ENCODE peak calls at places on chromosomes 5 and 9, in six cellular contexts. V is activated naive CD8-positive, alpha-beta T cell treated with anti-CD3 and anti-CD28 coated beads, Interleukin-2, amount 50 U/mL, for 24 hours; F is PC-3; W is naive thymus-derived CD8-positive, alpha-beta T cell; H is upper lobe of right lung; M is stimulated activated effector memory CD8-positive, alpha-beta T cell treated with anti-CD3 and anti-CD28 coated beads, Interleukin-12 subunit alpha, Interleukin-12 subunit beta, amount 100 ng/mL, for 72 hours. Y is an unnamed sample.

GRCh38 chr5:10354048-10354872 is 765 bp downstream of the MARCHF6 start:
- ATAC-seq in V (no peak), F (peak; percentile 21), W (peak; percentile 6), H (peak; percentile 3), M (peak; percentile 35), Y (no peak)

GRCh38 chr5:1251678-1252580 is 26.7 kb downstream of the SLC6A18 start:
- ATAC-seq in V (no peak), F (no peak), W (no peak), H (no peak), M (no peak), Y (no peak)

GRCh38 chr9:134128727-134129679 is 6.9 kb upstream of the WDR5 start:
- ATAC-seq in V (no peak), F (no peak), W (no peak), H (no peak), M (no peak), Y (no peak)

GRCh38 chr9:38652486-38652885 is 32.1 kb upstream of the ANKRD18A start:
- ATAC-seq in V (no peak), F (no peak), W (no peak), H (no peak), M (no peak), Y (no peak)

GRCh38 chr5:9361835-9362234 is 184.0 kb downstream of the SEMA5A start:
- ATAC-seq in V (no peak), F (peak; percentile 74), W (no peak), H (peak; percentile 84), M (no peak), Y (peak; percentile 70)

GRCh38 chr5:107553063-107553676 is 117.6 kb downstream of the EFNA5 start:
- ATAC-seq in V (no peak), F (no peak), W (no peak), H (no peak), M (no peak), Y (no peak)

GRCh38 chr5:152349683-152350526 is 55.2 kb downstream of the NMUR2 start:
- ATAC-seq in V (no peak), F (peak; percentile 83), W (no peak), H (peak; percentile 90), M (no peak), Y (peak; percentile 56)

GRCh38 chr9:23288545-23288944 is 537.5 kb downstream of the ELAVL2 start:
- ATAC-seq in V (no peak), F (no peak), W (no peak), H (no peak), M (no peak), Y (no peak)

GRCh38 chr9:126297656-126298318 is 28.8 kb upstream of the MVB12B start:
- ATAC-seq in V (no peak), F (no peak), W (no peak), H (no peak), M (no peak), Y (no peak)

GRCh38 chr9:29397148-29397547 is 1823.9 kb upstream of the C9orf72 start:
- ATAC-seq in V (no peak), F (peak; percentile 82), W (no peak), H (no peak), M (no peak), Y (no peak)

GRCh38 chr9:121220996-121221671 is 19.5 kb upstream of the RAB14 start:
- ATAC-seq in V (no peak), F (no peak), W (no peak), H (peak; percentile 50), M (no peak), Y (no peak)

GRCh38 chr5:159817262-159818029 is 98.8 kb upstream of the ADRA1B start:
- ATAC-seq in V (no peak), F (no peak), W (no peak), H (no peak), M (no peak), Y (no peak)

GRCh38 chr9:90773593-90773992 is 28.0 kb upstream of the SYK start:
- ATAC-seq in V (no peak), F (peak; percentile 67), W (no peak), H (peak; percentile 62), M (no peak), Y (peak; percentile 56)

GRCh38 chr5:152405145-152405544 is at the start of gene NMUR2:
- ATAC-seq in V (no peak), F (no peak), W (no peak), H (peak; percentile 53), M (no peak), Y (no peak)

GRCh38 chr9:80893190-80893589 is 796.2 kb downstream of the TLE1 start:
- ATAC-seq in V (no peak), F (no peak), W (no peak), H (no peak), M (no peak), Y (no peak)

GRCh38 chr5:150419630-150420270 is 7.0 kb upstream of the CD74 start:
- ATAC-seq in V (no peak), F (no peak), W (peak; percentile 87), H (peak; percentile 27), M (no peak), Y (peak; percentile 65)

GRCh38 chr9:16461851-16462250 is 408.6 kb downstream of the BNC2 start:
- ATAC-seq in V (no peak), F (no peak), W (no peak), H (no peak), M (no peak), Y (no peak)

GRCh38 chr5:96780626-96781025 is 27.1 kb downstream of the ERAP1 start:
- ATAC-seq in V (no peak), F (peak; percentile 45), W (no peak), H (no peak), M (no peak), Y (peak; percentile 14)

GRCh38 chr5:148849461-148849860 is 23.1 kb downstream of the ADRB2 start:
- ATAC-seq in V (peak; percentile 72), F (no peak), W (peak; percentile 91), H (peak; percentile 74), M (peak; percentile 76), Y (peak; percentile 88)

GRCh38 chr9:111456536-111456935 is 27.6 kb downstream of the ECPAS start:
- ATAC-seq in V (no peak), F (no peak), W (no peak), H (peak; percentile 59), M (peak; percentile 83), Y (no peak)

GRCh38 chr5:65823820-65824445 is 101.9 kb downstream of the NLN start:
- ATAC-seq in V (no peak), F (no peak), W (no peak), H (no peak), M (no peak), Y (no peak)

GRCh38 chr9:130023147-130023787 is 19.7 kb downstream of the FNBP1 start:
- ATAC-seq in V (peak; percentile 63), F (peak; percentile 35), W (peak; percentile 46), H (peak; percentile 25), M (peak; percentile 68), Y (peak; percentile 41)

GRCh38 chr5:14838396-14839319 is 32.9 kb downstream of the ANKH start:
- ATAC-seq in V (no peak), F (no peak), W (no peak), H (no peak), M (no peak), Y (no peak)

GRCh38 chr5:139027150-139027549 is 152.0 kb upstream of the LRRTM2 start:
- ATAC-seq in V (no peak), F (no peak), W (no peak), H (no peak), M (no peak), Y (no peak)

Y was measured in esophagus mucosa.